ENCODE peak calls at places on chromosomes 3 and 15, in six cellular contexts. A, S, L, M, T and B are unnamed samples. For H3K4me1 and H3K36me3, the result is how much of the 10 kb centered on the place peaks cover.

GRCh38 chr15:77496710-77497107 is 76.0 kb downstream of the HMG20A start:
- DNase-seq in M (peak), L (peak), S (peak), A (peak), T (peak), B (peak)

GRCh38 chr3:69560818-69561217 is 174.9 kb upstream of the FRMD4B start:
- DNase-seq in T (no peak), A (no peak), S (no peak), M (no peak), L (no peak), B (no peak)

GRCh38 chr15:66841953-66842681 is 140.1 kb downstream of the SMAD6 start:
- DNase-seq in L (peak), T (peak), S (no peak), M (peak), A (peak), B (peak)

GRCh38 chr3:47413751-47414150 is 32.9 kb downstream of the PTPN23 start:
- DNase-seq in T (no peak), S (no peak), L (no peak), A (no peak), M (no peak), B (no peak)

GRCh38 chr3:143668924-143669790 is 179.1 kb downstream of the SLC9A9 start:
- DNase-seq in S (no peak), L (no peak), A (no peak), T (no peak), M (no peak), B (no peak)

GRCh38 chr3:141530133-141530768 is 43.4 kb downstream of the RASA2 start:
- DNase-seq in L (no peak), S (no peak), M (no peak), T (no peak), A (no peak), B (no peak)

GRCh38 chr3:148615385-148615784 is 82.3 kb upstream of the AGTR1 start:
- DNase-seq in S (no peak), M (no peak), A (no peak), L (no peak), T (no peak), B (no peak)

GRCh38 chr3:42518800-42519567 is 16.5 kb downstream of the VIPR1 start:
- DNase-seq in A (no peak), T (no peak), L (no peak), M (no peak), S (peak), B (no peak)

GRCh38 chr15:75233504-75234190 is 24.5 kb upstream of the GOLGA6C start:
- DNase-seq in A (peak), S (no peak), M (no peak), T (peak), L (no peak), B (no peak)

GRCh38 chr3:172367205-172368105 is 80.8 kb downstream of the GHSR start:
- DNase-seq in L (no peak), M (no peak), A (no peak), S (no peak), T (no peak), B (no peak)

GRCh38 chr15:57183614-57184344 is 192.5 kb upstream of the CGNL1 start:
- DNase-seq in M (no peak), T (no peak), S (no peak), A (no peak), L (no peak), B (no peak)

GRCh38 chr3:73086071-73086494 is 24.6 kb downstream of the EBLN2 start:
- DNase-seq in S (no peak), L (peak), A (no peak), M (peak), T (no peak), B (no peak)

GRCh38 chr3:67593761-67594234 is 60.6 kb downstream of the SUCLG2 start:
- DNase-seq in L (no peak), A (no peak), S (no peak), M (no peak), T (no peak), B (no peak)

GRCh38 chr3:68779261-68779660 is 153.1 kb downstream of the TAFA4 start:
- DNase-seq in T (no peak), L (no peak), S (no peak), M (no peak), A (no peak), B (no peak)

GRCh38 chr3:78402720-78403119 is 1362.8 kb downstream of the ROBO2 start:
- DNase-seq in L (no peak), A (no peak), S (no peak), M (no peak), T (no peak), B (no peak)

GRCh38 chr3:106839576-106840280 is 537.5 kb upstream of the CCDC54 start:
- DNase-seq in S (no peak), L (no peak), M (no peak), A (no peak), T (no peak), B (no peak)

GRCh38 chr3:108472011-108472591 is 38.3 kb downstream of the MYH15 start:
- DNase-seq in L (no peak), S (no peak), M (no peak), A (no peak), T (no peak), B (no peak)

GRCh38 chr15:90674476-90674875 is 42.7 kb upstream of the BLM start:
- DNase-seq in M (no peak), A (no peak), T (no peak), S (no peak), L (no peak), B (no peak)

GRCh38 chr15:53588773-53589172 is 170.7 kb downstream of the WDR72 start:
- DNase-seq in A (no peak), T (no peak), M (no peak), L (no peak), S (no peak), B (no peak)

GRCh38 chr3:21256932-21257331 is 494.1 kb downstream of the ZNF385D start:
- DNase-seq in T (no peak), M (no peak), A (no peak), S (no peak), L (no peak), B (no peak)

GRCh38 chr15:69854521-69855171 is 243.1 kb downstream of the TLE3 start:
- DNase-seq in M (no peak), S (no peak), L (no peak), A (no peak), T (no peak), B (no peak)

GRCh38 chr3:9251055-9251786 is 1.8 kb upstream of the SRGAP3 start:
- DNase-seq in M (no peak), T (no peak), A (no peak), L (no peak), S (no peak), B (no peak)

GRCh38 chr15:94844533-94845390 is 613.4 kb downstream of the MCTP2 start:
- DNase-seq in M (peak), T (peak), S (no peak), A (peak), L (peak), B (peak)

GRCh38 chr3:354433-354832 is 157.9 kb downstream of the CHL1 start:
- DNase-seq in M (peak), T (no peak), A (no peak), L (no peak), S (no peak), B (no peak)

GRCh38 chr3:165462616-165463334 is 266.6 kb upstream of the SLITRK3 start:
- DNase-seq in S (no peak), A (no peak), L (no peak), M (no peak), T (no peak), B (no peak)

GRCh38 chr3:149267565-149267964 is 45.9 kb upstream of the CP start:
- DNase-seq in T (no peak), M (no peak), S (no peak), A (no peak), L (no peak), B (no peak)

GRCh38 chr15:24955549-24955929 is 752 bp downstream of the SNRPN start:
- DNase-seq in L (peak), A (peak), T (peak), S (peak), M (peak), B (peak)

GRCh38 chr3:195081242-195081963 is 189.6 kb downstream of the XXYLT1 start:
- DNase-seq in M (no peak), L (no peak), T (no peak), S (no peak), A (no peak), B (peak)

GRCh38 chr3:18424862-18425640 is at the start of gene SATB1:
- DNase-seq in L (peak), M (peak), T (peak), A (peak), S (peak), B (peak)

GRCh38 chr3:187695434-187695833 is 6.9 kb downstream of the RTP2 start:
- DNase-seq in M (no peak), L (no peak), A (no peak), T (no peak), S (no peak), B (no peak)

GRCh38 chr3:119145500-119146167 is at the start of gene TEX55:
- DNase-seq in L (no peak), S (no peak), M (no peak), T (no peak), A (peak), B (no peak)

DNA sequence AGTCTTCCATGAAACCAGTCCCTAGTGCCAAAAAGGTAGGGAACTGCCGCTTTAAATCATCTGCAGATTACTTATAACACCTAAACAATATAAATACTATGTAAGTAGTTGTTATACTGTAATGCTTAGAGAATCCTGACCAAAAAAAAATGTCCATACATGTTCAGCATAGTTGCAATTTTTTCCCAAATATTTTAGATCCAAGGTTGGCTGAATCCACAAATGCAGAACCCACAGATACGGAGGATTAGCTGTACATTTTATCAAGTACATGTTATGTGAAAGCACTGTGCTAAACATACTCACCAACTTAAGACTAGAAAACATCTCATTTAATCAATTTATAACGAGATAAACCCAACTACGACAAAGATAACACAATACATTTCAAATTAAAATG is 9.3 kb downstream of the MSL2 start:
- DNase-seq in A (no peak), M (no peak), L (no peak), S (no peak), T (no peak), B (no peak)
- H3K4me1 ChIP-seq in A (half or more), M (under half), L (under half), S (half or more), T (half or more), B (half or more)

DNA sequence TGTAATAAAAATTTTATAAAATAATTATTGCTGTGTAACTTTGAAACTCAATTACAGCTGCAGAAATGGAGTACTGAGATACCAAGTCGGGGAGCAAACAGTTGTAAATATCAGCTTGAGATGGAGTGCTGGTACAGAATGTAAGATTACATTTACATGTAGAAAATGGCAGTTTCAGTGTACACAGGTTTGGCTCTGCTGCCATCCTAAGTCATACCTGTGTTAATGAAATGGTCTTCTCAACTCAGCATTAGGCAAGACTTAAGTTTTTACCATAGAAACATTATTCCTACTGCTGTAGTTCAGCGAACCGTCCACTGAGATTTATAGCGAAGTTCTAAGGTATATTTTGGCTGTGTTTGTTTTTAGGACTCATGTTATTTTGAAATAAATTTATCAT is 110.1 kb upstream of the TBL1XR1 start:
- DNase-seq in A (no peak), T (no peak), L (no peak), M (no peak), S (no peak), B (no peak)
- TF ChIP-seq CTCF in A (no peak), T (no peak), L (no peak), M (no peak), S (peak), B (no peak)

GRCh38 chr3:37050242-37050641 is 56.9 kb downstream of the MLH1 start:
- DNase-seq in A (no peak), L (no peak), M (no peak), S (no peak), T (no peak), B (no peak)
- H3K36me3 ChIP-seq in A (half or more), L (under half), M (under half), S (under half), T (under half), B (half or more)

DNA sequence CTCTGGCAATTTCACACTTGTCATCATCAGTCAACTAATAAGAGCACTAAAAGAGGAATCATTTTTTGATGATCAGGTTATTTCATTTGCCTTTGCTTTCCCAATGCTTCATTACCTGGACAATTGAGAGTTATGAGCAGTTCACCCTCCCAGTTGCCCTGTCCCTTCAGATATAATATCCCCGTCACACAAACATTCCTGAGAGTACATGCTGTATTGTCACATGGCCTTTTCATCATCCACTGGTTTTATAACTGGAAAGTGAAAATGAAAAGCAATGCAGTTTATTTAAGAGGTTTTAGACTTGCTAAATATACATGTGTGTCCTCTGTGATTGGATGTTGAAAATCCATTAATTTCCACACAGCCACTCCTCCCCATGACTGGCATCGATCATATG is 9.0 kb downstream of the RORA start:
- DNase-seq in T (no peak), M (no peak), L (no peak), A (no peak), S (no peak), B (no peak)
- H3K4me1 ChIP-seq in T (under half), M (under half), L (under half), A (under half), S (under half), B (under half)

GRCh38 chr15:55774113-55774970 is 31.4 kb upstream of the PRTG start:
- DNase-seq in S (no peak), A (no peak), L (no peak), M (peak), T (no peak), B (no peak)
- TF ChIP-seq CTCF in S (peak), A (peak), L (no peak), M (no peak), T (no peak), B (peak)

DNA sequence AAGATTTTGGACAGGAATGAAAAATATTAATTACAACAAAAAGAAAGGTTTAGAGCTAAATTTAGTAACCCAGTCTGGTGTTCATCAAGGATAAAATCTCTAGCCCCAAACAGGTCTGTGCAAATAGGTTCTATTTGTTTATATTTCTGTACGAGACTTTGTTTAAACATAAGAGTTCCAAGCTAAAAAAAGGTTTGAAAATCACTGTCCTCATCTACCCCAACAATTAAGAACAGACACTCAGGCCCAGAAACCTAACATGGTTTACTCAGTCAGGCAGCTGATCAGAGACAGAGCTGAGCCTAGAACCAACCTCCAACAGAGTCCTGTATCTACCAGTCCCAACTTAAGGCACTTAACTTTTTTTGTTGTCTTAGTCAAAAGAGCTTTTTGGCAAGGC is 49.3 kb downstream of the SNX4 start:
- DNase-seq in M (no peak), S (no peak), L (no peak), A (no peak), T (no peak), B (no peak)
- H3K36me3 ChIP-seq in M (under half), S (under half), L (under half), A (half or more), T (under half), B (half or more)

DNA sequence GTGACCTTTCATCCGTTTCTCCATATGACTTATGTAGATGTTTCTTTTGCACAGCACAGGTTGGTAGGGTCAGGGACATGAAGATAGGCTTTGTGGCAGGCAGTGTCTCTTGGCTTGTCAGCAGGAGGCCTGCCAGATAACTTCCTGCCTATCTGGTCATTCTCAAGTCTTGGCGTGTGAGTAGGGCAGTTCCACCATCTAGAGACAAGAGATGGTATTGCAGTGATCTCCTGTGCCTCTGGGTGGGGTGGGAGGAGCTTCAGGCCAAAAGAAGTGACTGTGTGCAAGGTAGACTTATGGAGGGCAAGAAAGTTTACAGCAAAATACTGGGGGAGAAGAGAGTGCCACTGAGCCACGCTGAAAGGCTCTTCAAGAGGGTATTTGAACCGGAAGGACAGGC is 11.0 kb downstream of the TEX264 start:
- DNase-seq in L (peak), T (peak), M (peak), S (peak), A (no peak), B (no peak)
- H3K4me1 ChIP-seq in L (under half), T (under half), M (under half), S (half or more), A (half or more), B (half or more)

DNA sequence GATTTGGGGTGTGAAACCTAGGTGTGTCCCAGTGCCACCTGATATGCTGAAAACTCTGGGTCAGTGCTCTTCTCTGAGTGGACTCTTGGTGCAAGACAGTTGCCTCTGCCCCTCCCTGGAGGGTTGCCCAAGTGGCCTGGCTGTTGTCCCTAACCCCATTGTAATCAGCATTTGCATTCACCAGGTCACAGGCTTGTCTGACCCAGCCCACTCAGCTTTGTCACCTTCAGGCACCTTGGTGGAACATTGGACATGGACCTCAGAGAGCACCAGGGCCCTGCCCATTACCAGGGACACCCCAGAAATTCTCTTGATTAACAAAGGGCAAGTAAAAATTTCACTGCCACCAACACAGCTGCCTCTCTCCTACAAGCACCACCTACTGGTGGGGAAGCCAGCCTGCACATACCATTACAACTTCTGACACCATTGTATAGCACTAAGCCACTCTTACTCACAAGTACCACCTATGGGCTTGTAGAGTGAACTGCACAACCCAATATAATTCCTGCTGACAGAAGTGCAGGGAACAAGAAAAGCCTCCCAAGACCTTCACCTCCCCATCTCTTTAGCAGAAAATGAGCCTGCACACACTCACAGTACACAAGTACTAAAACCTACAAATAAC is 324.6 kb downstream of the EPHA6 start:
- DNase-seq in A (no peak), T (peak), S (no peak), L (no peak), M (no peak), B (no peak)
- TF ChIP-seq CTCF in A (no peak), T (no peak), S (no peak), L (no peak), M (no peak), B (no peak)

DNA sequence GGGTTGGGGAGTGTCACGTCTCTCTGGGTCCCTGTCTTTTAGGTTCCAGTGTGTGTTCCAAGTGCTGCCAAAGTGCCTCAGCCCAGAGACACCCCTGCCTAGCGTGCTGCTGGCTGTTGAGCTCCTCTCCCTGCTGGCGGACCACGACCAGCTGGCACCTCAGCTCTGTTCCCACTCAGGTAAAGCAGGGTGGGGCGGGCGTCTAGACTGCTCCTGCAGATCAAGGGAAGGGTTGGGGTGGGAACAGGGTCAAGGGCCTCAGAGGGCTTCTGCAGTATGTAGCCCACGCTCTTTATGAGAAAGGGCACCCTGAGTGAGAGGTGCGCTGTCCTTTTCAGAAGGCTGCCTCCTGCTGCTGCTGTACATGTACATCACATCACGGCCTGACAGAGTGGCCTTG is 17.2 kb downstream of the ATRIP start:
- DNase-seq in T (no peak), S (no peak), L (no peak), M (no peak), A (no peak), B (no peak)
- H3K36me3 ChIP-seq in T (under half), S (under half), L (under half), M (under half), A (half or more), B (under half)

GRCh38 chr15:99616129-99616528 is 50.3 kb downstream of the MEF2A start:
- DNase-seq in T (no peak), M (no peak), A (no peak), L (no peak), S (no peak), B (no peak)
- H3K4me1 ChIP-seq in T (under half), M (under half), A (under half), L (under half), S (under half), B (half or more)